ENCODE peak calls at places on chromosomes 12 and 14, in eight cellular contexts. U is left ventricle myocardium inferior, D is lower leg skin, T is IMR-90, P is MM.1S, V is bronchial epithelial cell, E is aorta, K is dorsolateral prefrontal cortex. B is an unnamed sample.

GRCh38 chr12:27822076-27822712 is 42.2 kb upstream of the MANSC4 start:
- DNase-seq in U (no peak), K (no peak), D (no peak), P (no peak), V (peak; percentile 99), E (no peak), T (peak; percentile 97), B (peak; percentile 69)

GRCh38 chr12:53844989-53845836 is 93.4 kb upstream of the HOXC13 start:
- DNase-seq in E (no peak), V (peak; percentile 88), K (no peak), T (peak; percentile 3), P (no peak), D (no peak), U (no peak), B (peak; percentile 18)

GRCh38 chr12:1692895-1693294 is 2.0 kb downstream of the ADIPOR2 start:
- DNase-seq in D (no peak), P (no peak), E (no peak), U (no peak), V (no peak), T (no peak), K (no peak), B (no peak)

GRCh38 chr12:11765421-11765816 is 115.9 kb downstream of the ETV6 start:
- DNase-seq in V (no peak), U (no peak), K (no peak), T (peak; percentile 52), P (no peak), E (no peak), D (no peak), B (no peak)

GRCh38 chr12:119940881-119941280 is 48.2 kb upstream of the BICDL1 start:
- DNase-seq in T (peak; percentile 68), V (peak; percentile 97), P (no peak), D (no peak), E (no peak), U (no peak), K (no peak), B (peak; percentile 82)

GRCh38 chr14:99062216-99062615 is 209.8 kb downstream of the BCL11B start:
- DNase-seq in E (no peak), V (no peak), U (no peak), K (no peak), D (no peak), P (no peak), T (no peak), B (no peak)

GRCh38 chr12:124916370-124917134 is 2.1 kb upstream of the UBC start:
- DNase-seq in E (peak; percentile 81), P (peak; percentile 48), U (peak; percentile 65), D (peak; percentile 95), K (peak; percentile 76), V (peak; percentile 95), T (peak; percentile 93), B (peak; percentile 89)

GRCh38 chr14:80955434-80955939 is at the start of gene TSHR:
- DNase-seq in T (no peak), D (no peak), P (no peak), K (no peak), V (no peak), E (no peak), U (no peak), B (no peak)

GRCh38 chr12:55927588-55928502 is at the start of gene PYM1:
- DNase-seq in D (peak; percentile 97), E (peak; percentile 88), K (peak; percentile 68), V (peak; percentile 71), U (peak; percentile 80), P (peak; percentile 93), T (peak; percentile 50), B (no peak)

GRCh38 chr14:73888460-73888725 is 1.7 kb downstream of the ZNF410 start:
- DNase-seq in P (no peak), E (no peak), V (no peak), U (no peak), D (no peak), T (no peak), K (no peak), B (no peak)

GRCh38 chr12:22228022-22228875 is 106.3 kb downstream of the ST8SIA1 start:
- DNase-seq in P (no peak), V (peak; percentile 7), T (peak; percentile 60), K (no peak), E (no peak), U (no peak), D (no peak), B (no peak)

GRCh38 chr14:73741386-73741875 is 27.2 kb upstream of the PNMA1 start:
- DNase-seq in P (no peak), D (peak; percentile 95), U (peak; percentile 79), V (peak; percentile 79), K (peak; percentile 77), E (peak; percentile 88), T (peak; percentile 66), B (no peak)

GRCh38 chr12:14289596-14289995 is 75.9 kb upstream of the ATF7IP start:
- DNase-seq in D (no peak), P (no peak), E (no peak), T (no peak), U (no peak), K (no peak), V (no peak), B (no peak)

GRCh38 chr12:49227701-49228100 is 37.2 kb upstream of the TUBA1C start:
- DNase-seq in P (no peak), T (no peak), U (no peak), E (no peak), D (no peak), K (no peak), V (no peak), B (no peak)

GRCh38 chr12:51419473-51420228 is 5.0 kb upstream of the SLC4A8 start:
- DNase-seq in V (peak; percentile 10), U (no peak), E (no peak), T (no peak), P (no peak), D (no peak), K (no peak), B (no peak)

GRCh38 chr14:70011708-70012107 is 132.5 kb downstream of the SMOC1 start:
- DNase-seq in U (no peak), K (no peak), P (no peak), E (no peak), T (no peak), D (peak; percentile 34), V (no peak), B (no peak)

GRCh38 chr12:78636253-78636855 is 228.2 kb upstream of the SYT1 start:
- DNase-seq in P (no peak), V (peak; percentile 69), U (no peak), D (no peak), K (no peak), E (no peak), T (no peak), B (no peak)

DNA sequence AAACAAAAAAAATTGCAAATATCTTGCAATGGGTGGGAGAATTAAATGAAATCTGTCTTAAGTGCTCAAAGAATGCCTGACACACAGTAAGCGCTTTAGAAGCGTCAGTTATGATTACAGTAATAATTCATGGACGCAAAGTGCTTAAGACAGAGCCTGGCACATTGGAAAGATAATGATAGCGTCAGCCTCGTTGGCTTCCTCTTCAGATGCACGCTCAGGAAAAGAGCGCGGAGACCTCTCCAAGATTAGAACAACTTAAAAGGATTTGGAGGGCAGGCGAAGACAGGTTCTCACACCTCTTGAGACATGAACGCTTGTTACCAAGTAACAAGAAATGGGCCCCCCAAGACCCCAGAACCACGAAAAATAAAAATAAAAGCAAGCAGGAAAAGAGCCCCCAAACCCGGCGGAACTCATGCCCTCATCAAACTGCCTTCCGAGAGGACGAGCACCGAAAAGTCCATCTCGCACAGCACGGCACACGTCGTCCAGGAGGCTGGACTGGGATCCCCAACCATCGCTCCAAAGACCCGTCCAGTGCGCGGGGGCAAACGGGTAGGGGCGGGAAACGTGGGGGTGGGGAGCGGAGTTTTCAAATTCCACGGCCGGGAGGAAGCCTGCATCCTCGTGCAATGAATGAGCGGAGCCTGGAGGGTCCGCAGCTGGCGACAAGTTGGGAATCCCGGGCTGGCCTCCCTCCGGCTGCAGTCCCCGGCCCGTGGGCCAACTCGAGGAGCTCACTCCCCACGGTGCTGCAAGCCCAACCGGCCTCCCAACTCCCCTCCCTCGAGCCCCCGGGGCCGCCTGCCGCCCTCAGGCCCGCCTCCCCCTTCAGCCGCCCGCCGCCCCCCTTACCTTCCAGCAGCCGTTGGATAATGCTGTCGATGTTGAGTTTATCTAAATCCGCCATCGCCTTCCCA is 635 bp downstream of the PPP1CC start:
- DNase-seq in T (peak; percentile 42), P (peak; percentile 9), D (no peak), V (peak; percentile 43), E (no peak), U (no peak), K (peak; percentile 54), B (no peak)
- H3K4me3 ChIP-seq in T (peak overlapping the region; percentile 99), P (peak overlapping the region; percentile 81), D (peak overlapping the region; percentile 90), V (peak overlapping the region; percentile 59), E (peak overlapping the region; percentile 83), U (peak overlapping the region; percentile 100), K (peak overlapping the region; percentile 95), B (peak overlapping the region; percentile 96)

DNA sequence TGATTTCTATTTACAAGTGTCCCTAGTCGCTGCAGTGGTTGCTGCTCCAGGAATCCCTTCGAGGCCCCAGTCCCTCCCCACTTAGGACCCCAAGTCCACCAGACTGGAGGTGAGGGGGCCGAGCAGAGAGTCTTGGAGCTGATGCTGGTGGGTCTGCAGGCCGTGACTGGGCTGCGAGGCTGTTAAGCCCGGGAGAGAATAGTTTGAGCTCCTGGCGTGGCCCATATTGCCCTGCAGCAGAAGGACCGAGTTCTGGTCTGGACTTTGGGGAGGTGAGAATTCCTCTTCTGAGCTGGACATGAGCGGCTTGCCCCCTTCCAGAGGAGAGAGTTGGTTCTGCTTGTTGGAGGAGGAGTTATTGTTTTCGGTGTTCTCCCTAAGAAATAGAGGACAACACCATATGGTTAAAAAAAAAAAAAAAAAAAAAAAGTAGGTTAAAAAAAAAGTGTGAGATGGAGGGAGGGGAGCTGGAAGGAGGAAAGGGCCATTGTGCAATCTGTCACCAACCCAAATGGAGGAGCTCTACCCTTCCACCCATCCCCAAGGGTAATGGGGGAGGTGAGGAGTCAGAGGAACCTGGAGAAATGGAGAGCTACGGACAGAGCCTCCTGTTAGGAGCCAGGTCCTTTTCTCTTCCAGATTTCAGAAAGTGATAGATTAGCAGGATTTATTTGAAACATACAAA is 2.9 kb downstream of the SIX1 start:
- DNase-seq in T (no peak), P (no peak), U (no peak), K (no peak), V (peak; percentile 46), D (no peak), E (no peak), B (no peak)
- H3K4me3 ChIP-seq in T (peak overlapping the region; percentile 74), P (no peak overlapping the region), U (no peak overlapping the region), K (peak overlapping the region; percentile 48), V (peak overlapping the region; percentile 87), D (no peak overlapping the region), E (no peak overlapping the region), B (peak overlapping the region; percentile 56)

DNA sequence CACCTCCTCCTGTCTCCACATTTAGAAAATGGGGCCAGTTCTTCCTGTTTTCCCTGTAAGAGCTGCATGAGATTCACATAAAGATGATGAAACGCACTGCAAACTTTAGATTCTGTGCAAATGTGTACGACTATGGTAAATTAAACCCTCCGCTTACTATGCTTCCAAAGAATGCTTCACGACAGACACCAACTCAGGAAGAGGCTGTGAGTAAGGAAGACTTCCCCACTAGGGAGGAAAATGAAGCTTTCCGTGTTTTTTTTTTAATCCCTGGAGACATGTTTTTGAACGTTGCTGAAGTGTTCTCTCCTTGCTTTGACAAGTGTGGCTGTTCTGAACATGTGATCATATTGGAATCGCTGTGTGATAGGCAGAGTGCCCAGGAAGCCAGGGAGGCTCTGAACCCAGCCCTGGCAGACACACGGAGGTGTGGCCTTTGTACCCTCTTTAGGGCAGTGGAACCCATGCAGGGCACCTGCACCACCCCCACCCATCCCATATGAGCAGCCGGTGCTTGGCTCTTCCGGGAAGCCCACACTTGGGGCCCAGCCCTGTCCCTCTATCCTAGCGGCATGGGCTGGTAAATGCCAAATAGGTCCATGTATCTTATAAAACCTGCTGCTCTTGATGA is 7.5 kb upstream of the SYNE3 start:
- DNase-seq in P (no peak), T (peak; percentile 89), V (peak; percentile 55), K (no peak), U (no peak), D (peak; percentile 76), E (no peak), B (no peak)
- H3K4me3 ChIP-seq in P (no peak overlapping the region), T (no peak overlapping the region), V (peak overlapping the region; percentile 26), K (no peak overlapping the region), U (peak overlapping the region; percentile 41), D (no peak overlapping the region), E (no peak overlapping the region), B (no peak overlapping the region)

GRCh38 chr14:71267691-71268090 is 360.4 kb downstream of the PCNX1 start:
- DNase-seq in K (no peak), E (no peak), U (no peak), T (peak; percentile 24), P (peak; percentile 18), V (no peak), D (no peak), B (no peak)
- H3K4me3 ChIP-seq in K (no peak overlapping the region), E (no peak overlapping the region), U (no peak overlapping the region), T (no peak overlapping the region), P (peak overlapping the region; percentile 17), V (no peak overlapping the region), D (no peak overlapping the region), B (no peak overlapping the region)

B was measured in kidney epithelial cell.